ENCODE peak calls at places on chromosomes 5 and 9, in seven cellular contexts. S is adrenal gland, R is Peyer's patch, W is tibial nerve, U is GM23338, D is right lobe of liver, M is A673. L is an unnamed sample.

GRCh38 chr9:88694625-88695024 is 159.6 kb downstream of the NXNL2 start:
- DNase-seq in U (no peak), S (no peak), R (no peak), D (no peak), M (no peak), W (no peak), L (no peak)

GRCh38 chr9:36798350-36799065 is 225.8 kb downstream of the MELK start:
- DNase-seq in R (no peak), S (no peak), W (no peak), U (peak; percentile 33), M (no peak), D (no peak), L (no peak)

GRCh38 chr9:128203842-128204551 is 818 bp downstream of the DNM1 start:
- DNase-seq in S (no peak), U (peak; percentile 74), M (no peak), D (no peak), R (no peak), W (no peak), L (no peak)

GRCh38 chr9:123322771-123323481 is 33.1 kb upstream of the CRB2 start:
- DNase-seq in M (peak; percentile 64), D (no peak), S (no peak), R (peak; percentile 84), W (no peak), U (no peak), L (no peak)

GRCh38 chr5:95917207-95917606 is 44.4 kb downstream of the ELL2 start:
- DNase-seq in U (no peak), D (no peak), M (no peak), W (no peak), R (no peak), S (no peak), L (no peak)

GRCh38 chr5:60372786-60373185 is 327.2 kb downstream of the DEPDC1B start:
- DNase-seq in W (no peak), R (no peak), U (no peak), D (no peak), S (no peak), M (no peak), L (no peak)

GRCh38 chr9:89564257-89564878 is 40.4 kb upstream of the GADD45G start:
- DNase-seq in S (no peak), W (no peak), M (peak; percentile 9), R (no peak), D (no peak), U (peak; percentile 80), L (peak; percentile 52)

GRCh38 chr9:128361296-128361980 is 9.7 kb upstream of the URM1 start:
- DNase-seq in R (no peak), S (no peak), D (no peak), U (no peak), W (no peak), M (no peak), L (no peak)

GRCh38 chr9:81879501-81879916 is 48.7 kb upstream of the SPATA31D4 start:
- DNase-seq in S (no peak), W (no peak), D (no peak), M (no peak), U (no peak), R (no peak), L (no peak)

GRCh38 chr5:179296150-179296821 is 49.0 kb downstream of the ADAMTS2 start:
- DNase-seq in U (no peak), W (no peak), R (no peak), D (no peak), M (no peak), S (no peak), L (no peak)

GRCh38 chr9:37994639-37995347 is 74.2 kb downstream of the SHB start:
- DNase-seq in R (peak; percentile 72), U (no peak), D (peak; percentile 57), S (peak; percentile 62), M (peak; percentile 92), W (peak; percentile 54), L (no peak)

GRCh38 chr9:131045300-131046092 is 36.5 kb downstream of the LAMC3 start:
- DNase-seq in D (no peak), W (no peak), U (no peak), M (no peak), R (no peak), S (no peak), L (no peak)

GRCh38 chr5:14914603-14915277 is 43.2 kb upstream of the ANKH start:
- DNase-seq in W (no peak), S (no peak), M (no peak), R (no peak), D (no peak), U (no peak), L (no peak)

GRCh38 chr9:95316274-95316673 is 1.2 kb downstream of the FANCC start:
- DNase-seq in S (no peak), U (no peak), D (no peak), M (peak; percentile 35), W (no peak), R (no peak), L (no peak)

GRCh38 chr5:151156732-151157402 is 712 bp downstream of the ANXA6 start:
- DNase-seq in U (peak; percentile 65), S (no peak), M (peak; percentile 31), R (peak; percentile 67), W (no peak), D (no peak), L (no peak)

GRCh38 chr5:132176543-132176945 is 51.1 kb downstream of the P4HA2 start:
- DNase-seq in S (no peak), R (no peak), U (peak; percentile 28), W (no peak), D (no peak), M (no peak), L (no peak)

GRCh38 chr5:82295144-82295543 is 17.0 kb upstream of the RPS23 start:
- DNase-seq in R (no peak), U (peak; percentile 65), W (no peak), D (no peak), M (peak; percentile 33), S (no peak), L (no peak)

GRCh38 chr5:122259995-122260394 is 52.0 kb upstream of the SNCAIP start:
- DNase-seq in S (no peak), M (no peak), D (no peak), W (no peak), U (no peak), R (no peak), L (no peak)

GRCh38 chr9:21233258-21233657 is 5.2 kb upstream of the IFNA17 start:
- DNase-seq in M (no peak), U (no peak), D (no peak), W (no peak), R (no peak), S (no peak), L (no peak)

GRCh38 chr5:97499605-97500004 is 316.6 kb upstream of the RIOK2 start:
- DNase-seq in D (no peak), M (no peak), R (no peak), S (no peak), U (no peak), W (no peak), L (no peak)

GRCh38 chr5:179241764-179242370 is 103.4 kb downstream of the ADAMTS2 start:
- DNase-seq in R (peak; percentile 15), S (no peak), W (no peak), U (no peak), D (peak; percentile 31), M (peak; percentile 28), L (no peak)

GRCh38 chr9:133844876-133845658 is 106.9 kb upstream of the SARDH start:
- DNase-seq in M (no peak), U (no peak), W (peak; percentile 36), S (peak; percentile 83), R (peak; percentile 73), D (peak; percentile 79), L (no peak)

GRCh38 chr9:126157826-126158431 is 168.7 kb upstream of the MVB12B start:
- DNase-seq in W (no peak), R (no peak), U (no peak), M (no peak), D (peak; percentile 18), S (no peak), L (no peak)

GRCh38 chr9:126155756-126156664 is 170.6 kb upstream of the MVB12B start:
- DNase-seq in D (peak; percentile 27), U (no peak), S (no peak), W (no peak), R (no peak), M (no peak), L (no peak)

GRCh38 chr9:126157409-126157808 is 169.2 kb upstream of the MVB12B start:
- DNase-seq in R (no peak), D (no peak), U (no peak), M (peak; percentile 80), S (no peak), W (no peak), L (no peak)

GRCh38 chr9:126158591-126159519 is 167.8 kb upstream of the MVB12B start:
- DNase-seq in M (no peak), W (no peak), R (no peak), U (no peak), D (peak; percentile 24), S (no peak), L (no peak)

GRCh38 chr9:126156898-126157297 is 169.7 kb upstream of the MVB12B start:
- DNase-seq in D (no peak), S (no peak), R (no peak), W (no peak), M (no peak), U (no peak), L (no peak)
- H3K27ac ChIP-seq in D (no peak overlapping the region), S (no peak overlapping the region), R (no peak overlapping the region), W (no peak overlapping the region), M (no peak overlapping the region), U (no peak overlapping the region), L (no peak overlapping the region)

GRCh38 chr9:34624475-34624984 is 4.2 kb upstream of the DCTN3 start:
- DNase-seq in M (no peak), U (peak; percentile 48), W (no peak), S (no peak), D (no peak), R (no peak), L (no peak)
- H3K27me3 ChIP-seq in M (peaks cover 58% of the 10 kb centered on the region), U (peaks cover 90% of the 10 kb centered on the region), W (peaks cover 2% of the 10 kb centered on the region), S (peaks cover 67% of the 10 kb centered on the region), D (no peaks in the 10 kb centered on the region), R (peaks cover 58% of the 10 kb centered on the region), L (peaks cover 48% of the 10 kb centered on the region)

GRCh38 chr9:121279841-121280388 is 12.0 kb downstream of the GSN start:
- DNase-seq in D (peak; percentile 23), W (no peak), R (no peak), M (no peak), S (no peak), U (no peak), L (no peak)
- H3K27ac ChIP-seq in D (no peak overlapping the region), W (peak overlapping the region; percentile 83), R (peak overlapping the region; percentile 89), M (no peak overlapping the region), S (no peak overlapping the region), U (no peak overlapping the region), L (no peak overlapping the region)

GRCh38 chr5:136190904-136191303 is 2.1 kb downstream of the SMIM32 start:
- DNase-seq in W (no peak), D (no peak), S (no peak), M (no peak), U (no peak), R (no peak), L (no peak)

GRCh38 chr5:136191304-136192014 is 1.5 kb downstream of the SMIM32 start:
- DNase-seq in D (peak; percentile 41), U (peak; percentile 78), M (peak; percentile 31), R (no peak), S (no peak), W (no peak), L (no peak)

GRCh38 chr5:136185974-136186373 is 7.0 kb downstream of the SMIM32 start:
- DNase-seq in S (no peak), U (no peak), D (no peak), W (no peak), R (no peak), M (no peak), L (no peak)

GRCh38 chr5:136186786-136187185 is 6.2 kb downstream of the SMIM32 start:
- DNase-seq in D (no peak), S (no peak), R (no peak), U (no peak), W (no peak), M (no peak), L (no peak)

GRCh38 chr5:136188859-136189258 is 4.1 kb downstream of the SMIM32 start:
- DNase-seq in S (no peak), W (no peak), M (no peak), R (no peak), U (no peak), D (no peak), L (no peak)
- H3K27me3 ChIP-seq in S (peaks cover 28% of the 10 kb centered on the region), W (no peaks in the 10 kb centered on the region), M (peaks cover 45% of the 10 kb centered on the region), R (no peaks in the 10 kb centered on the region), U (peaks cover 66% of the 10 kb centered on the region), D (no peaks in the 10 kb centered on the region), L (peaks cover 34% of the 10 kb centered on the region)

L was measured in iPS DF 6.9.